ENCODE peak calls at places on chromosomes 11 and 22, in ten cellular contexts. E is GM20000, Z is WTC11, D is heart right ventricle, X is coronary artery, H is uterus, I is H1, V is left ventricle myocardium inferior, B is foreskin fibroblast, S is fibroblast of the aortic adventitia. L is an unnamed sample.

GRCh38 chr11:128222245-128222959 is 365.0 kb downstream of the ETS1 start:
- DNase-seq in D (no peak), E (no peak), S (no peak), I (no peak), Z (no peak), B (no peak), H (no peak), V (no peak), X (no peak), L (no peak)

GRCh38 chr11:88384004-88384677 is 46.6 kb upstream of the CTSC start:
- DNase-seq in V (no peak), Z (no peak), E (no peak), B (no peak), I (no peak), S (peak; percentile 35), H (no peak), D (no peak), X (no peak), L (no peak)

GRCh38 chr11:95790933-95791247 is 592 bp downstream of the CEP57 start:
- DNase-seq in V (peak; percentile 43), B (peak; percentile 25), X (peak; percentile 85), E (peak; percentile 38), S (peak; percentile 63), H (peak; percentile 65), D (peak; percentile 43), Z (peak; percentile 54), I (no peak), L (peak; percentile 27)

GRCh38 chr11:14374922-14375630 is 16.1 kb upstream of the RRAS2 start:
- DNase-seq in X (no peak), V (no peak), E (no peak), Z (peak; percentile 28), B (no peak), I (no peak), D (no peak), S (no peak), H (no peak), L (no peak)

GRCh38 chr11:114061053-114062049 is 1.8 kb downstream of the ZBTB16 start:
- DNase-seq in V (peak; percentile 56), S (no peak), X (no peak), E (peak; percentile 39), H (peak; percentile 62), D (peak; percentile 33), Z (peak; percentile 20), I (no peak), B (peak; percentile 33), L (no peak)

GRCh38 chr22:38148252-38148651 is 33.4 kb downstream of the PLA2G6 start:
- DNase-seq in B (peak; percentile 19), H (no peak), E (no peak), V (no peak), S (peak; percentile 39), Z (no peak), X (no peak), I (no peak), D (no peak), L (peak; percentile 71)

GRCh38 chr22:50361222-50361621 is 18.1 kb downstream of the PPP6R2 start:
- DNase-seq in S (no peak), I (no peak), V (no peak), H (no peak), B (no peak), D (no peak), X (no peak), Z (no peak), E (no peak), L (no peak)

GRCh38 chr22:45240137-45240809 is 421 bp downstream of the KIAA0930 start:
- DNase-seq in I (no peak), Z (no peak), H (peak; percentile 34), B (no peak), S (peak; percentile 16), D (peak; percentile 42), V (no peak), X (no peak), E (no peak), L (no peak)

GRCh38 chr11:121681536-121681935 is 228.8 kb upstream of the SORL1-AS1 start:
- DNase-seq in V (no peak), S (no peak), Z (no peak), D (no peak), H (no peak), X (no peak), I (no peak), E (no peak), B (no peak), L (no peak)

GRCh38 chr22:45582955-45583320 is 80.3 kb downstream of the FBLN1 start:
- DNase-seq in I (no peak), B (no peak), S (no peak), E (no peak), D (no peak), V (no peak), H (no peak), Z (no peak), X (no peak), L (no peak)

GRCh38 chr22:44622147-44622427 is 79.9 kb upstream of the PRR5 start:
- DNase-seq in H (no peak), I (no peak), X (no peak), V (no peak), E (no peak), Z (no peak), S (no peak), D (no peak), B (no peak), L (no peak)

GRCh38 chr11:48088682-48089050 is 108.3 kb downstream of the PTPRJ start:
- DNase-seq in X (no peak), I (no peak), Z (no peak), E (no peak), S (peak; percentile 47), H (no peak), V (no peak), D (no peak), B (no peak), L (no peak)

GRCh38 chr11:27524155-27524554 is 17.6 kb upstream of the LIN7C start:
- DNase-seq in X (no peak), I (no peak), B (peak; percentile 69), H (no peak), E (no peak), S (peak; percentile 30), D (no peak), V (no peak), Z (peak; percentile 42), L (peak; percentile 33)

GRCh38 chr11:70024773-70025045 is 53.4 kb upstream of the ANO1 start:
- DNase-seq in I (no peak), S (no peak), D (no peak), E (no peak), X (peak; percentile 52), V (no peak), H (no peak), Z (no peak), B (no peak), L (no peak)

GRCh38 chr11:2100361-2101170 is 38.6 kb downstream of the IGF2 start:
- DNase-seq in Z (no peak), S (no peak), H (no peak), B (no peak), X (no peak), E (no peak), V (peak; percentile 65), D (peak; percentile 74), I (no peak), L (no peak)

GRCh38 chr22:26781062-26781461 is 123.7 kb downstream of the MIAT start:
- DNase-seq in H (no peak), Z (no peak), V (no peak), I (no peak), E (no peak), X (no peak), B (no peak), D (no peak), S (no peak), L (no peak)

DNA sequence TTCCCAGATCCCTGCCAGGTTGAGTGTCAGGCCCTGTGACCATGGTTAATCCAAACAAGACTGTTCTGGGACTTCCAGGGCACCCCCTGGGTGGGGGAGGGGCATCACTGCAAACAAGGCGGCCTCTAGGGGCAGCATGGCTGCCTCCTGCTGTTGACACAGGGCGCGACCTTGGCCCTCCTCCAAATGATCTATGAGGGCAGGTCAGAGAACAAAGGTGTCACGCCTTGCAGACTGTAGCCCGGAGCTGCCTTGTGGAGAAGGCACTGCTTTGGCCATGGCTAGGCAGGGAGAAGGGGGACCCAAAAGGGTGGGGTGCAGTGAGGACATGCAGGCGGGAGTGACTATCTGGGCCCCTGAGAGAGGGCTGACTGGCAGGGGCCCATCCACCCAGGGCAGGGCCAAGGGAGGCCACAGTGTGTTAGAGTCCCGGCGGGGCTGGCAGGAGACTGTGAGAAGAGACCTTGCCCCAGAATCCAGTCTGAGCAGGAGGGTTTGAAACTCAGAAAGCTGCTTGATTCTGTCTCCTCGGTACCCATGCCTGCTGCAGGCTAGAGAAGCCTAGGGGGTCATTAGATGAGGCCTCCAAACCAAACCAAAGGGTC is 35.6 kb downstream of the KCNC1 start:
- DNase-seq in H (no peak), I (no peak), D (no peak), X (no peak), Z (peak; percentile 49), E (no peak), B (no peak), S (no peak), V (no peak), L (no peak)
- TF ChIP-seq CTCF in H (no peak), I (peak; percentile 43), D (no peak), X (no peak), Z (no peak), E (no peak), B (no peak), S (no peak), V (no peak), L (peak; percentile 23)

DNA sequence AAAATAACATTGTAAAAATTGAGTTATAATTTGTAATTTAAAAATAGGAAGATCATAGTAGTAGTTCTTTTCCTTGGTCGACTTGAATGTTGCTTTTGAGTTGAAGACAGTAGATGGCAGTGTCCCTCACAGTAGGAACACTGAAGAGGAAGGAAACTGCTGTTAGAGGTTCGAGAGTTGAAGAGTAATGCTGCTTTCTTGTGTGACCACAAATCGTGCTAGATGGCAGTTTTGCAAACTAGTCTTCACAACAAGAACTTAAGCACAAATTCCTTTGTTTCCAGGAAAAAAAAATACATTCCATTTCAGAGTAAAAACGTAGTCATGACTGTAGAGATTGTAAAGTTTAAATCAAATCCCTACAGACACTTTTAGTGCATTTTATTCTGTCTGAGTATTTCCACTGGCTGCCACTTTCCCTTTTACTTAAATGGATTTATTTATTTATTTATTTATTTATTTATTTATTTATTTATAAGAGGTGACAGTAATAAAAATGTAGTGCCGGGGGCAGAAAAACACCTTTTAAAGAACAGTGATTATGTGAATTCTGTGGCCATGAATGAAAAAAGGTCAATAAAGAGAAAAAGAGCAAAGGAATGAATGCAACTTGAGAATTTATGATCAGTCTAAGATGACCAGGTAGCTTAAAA is 54.6 kb downstream of the SPECC1L start:
- DNase-seq in V (no peak), S (peak; percentile 94), E (peak; percentile 84), X (no peak), Z (no peak), H (no peak), I (no peak), B (peak; percentile 76), D (no peak), L (peak; percentile 84)
- TF ChIP-seq CTCF in V (peak; percentile 85), S (peak; percentile 82), E (peak; percentile 57), X (peak; percentile 48), Z (no peak), H (peak; percentile 46), I (no peak), B (peak; percentile 75), D (peak; percentile 51), L (peak; percentile 68)

GRCh38 chr11:62621567-62622470 is at the start of gene B3GAT3:
- DNase-seq in H (peak; percentile 98), V (peak; percentile 98), Z (peak; percentile 99), X (peak; percentile 100), S (peak; percentile 98), E (peak; percentile 98), D (peak; percentile 98), B (peak; percentile 99), I (peak; percentile 97), L (peak; percentile 91)
- TF ChIP-seq CTCF in H (no peak), V (peak; percentile 25), Z (no peak), X (no peak), S (no peak), E (no peak), D (no peak), B (no peak), I (no peak), L (no peak)

GRCh38 chr11:131447268-131447667 is 76.9 kb downstream of the NTM start:
- DNase-seq in B (no peak), S (no peak), X (no peak), I (no peak), Z (no peak), D (no peak), E (no peak), V (no peak), H (no peak), L (no peak)
- TF ChIP-seq CTCF in B (no peak), S (no peak), X (no peak), I (peak; percentile 34), Z (no peak), D (no peak), E (no peak), V (no peak), H (no peak), L (no peak)

L was measured in HFF-Myc.